ENCODE peak calls at places on chromosomes 3 and 15, in eight cellular contexts. One of them, this sample, is unnamed.

GRCh38 chr3:167712445-167712844 is 22.2 kb downstream of the PDCD10 start:
- DNase-seq in amygdala: no peak
- DNase-seq in left lung: no peak
- DNase-seq in SW480: no peak
- DNase-seq in substantia nigra: no peak
- DNase-seq in activated T-cell treated with anti-CD3 and anti-CD28 coated beads, Interleukin-2, amount 50 U/mL, for 4 hours: no peak
- DNase-seq in GM18507: no peak
- DNase-seq in gastrocnemius medialis: no peak
- DNase-seq in this sample: no peak

GRCh38 chr3:11001020-11001657 is 8.6 kb downstream of the SLC6A1 start:
- DNase-seq in substantia nigra: peak
- DNase-seq in GM18507: no peak
- DNase-seq in activated T-cell treated with anti-CD3 and anti-CD28 coated beads, Interleukin-2, amount 50 U/mL, for 4 hours: no peak
- DNase-seq in SW480: no peak
- DNase-seq in amygdala: peak
- DNase-seq in gastrocnemius medialis: no peak
- DNase-seq in left lung: no peak
- DNase-seq in this sample: peak

GRCh38 chr3:48233542-48233941 is 7.4 kb upstream of the ZNF589 start:
- DNase-seq in left lung: no peak
- DNase-seq in activated T-cell treated with anti-CD3 and anti-CD28 coated beads, Interleukin-2, amount 50 U/mL, for 4 hours: no peak
- DNase-seq in GM18507: no peak
- DNase-seq in amygdala: no peak
- DNase-seq in substantia nigra: no peak
- DNase-seq in SW480: no peak
- DNase-seq in gastrocnemius medialis: no peak
- DNase-seq in this sample: no peak

GRCh38 chr3:122992628-122993570 is 34.7 kb downstream of the SEMA5B start:
- DNase-seq in gastrocnemius medialis: peak
- DNase-seq in left lung: no peak
- DNase-seq in activated T-cell treated with anti-CD3 and anti-CD28 coated beads, Interleukin-2, amount 50 U/mL, for 4 hours: no peak
- DNase-seq in SW480: no peak
- DNase-seq in substantia nigra: no peak
- DNase-seq in amygdala: peak
- DNase-seq in GM18507: no peak
- DNase-seq in this sample: peak

GRCh38 chr15:32668942-32669341 is 27.4 kb downstream of the SCG5 start:
- DNase-seq in gastrocnemius medialis: no peak
- DNase-seq in amygdala: no peak
- DNase-seq in activated T-cell treated with anti-CD3 and anti-CD28 coated beads, Interleukin-2, amount 50 U/mL, for 4 hours: no peak
- DNase-seq in GM18507: no peak
- DNase-seq in left lung: no peak
- DNase-seq in substantia nigra: no peak
- DNase-seq in SW480: no peak
- DNase-seq in this sample: peak

GRCh38 chr3:112531358-112531781 is 30.4 kb downstream of the ATG3 start:
- DNase-seq in SW480: peak
- DNase-seq in gastrocnemius medialis: no peak
- DNase-seq in substantia nigra: no peak
- DNase-seq in left lung: no peak
- DNase-seq in amygdala: no peak
- DNase-seq in activated T-cell treated with anti-CD3 and anti-CD28 coated beads, Interleukin-2, amount 50 U/mL, for 4 hours: no peak
- DNase-seq in GM18507: no peak
- DNase-seq in this sample: peak

GRCh38 chr15:42800731-42801474 is 64.0 kb upstream of the CDAN1 start:
- DNase-seq in gastrocnemius medialis: no peak
- DNase-seq in SW480: no peak
- DNase-seq in activated T-cell treated with anti-CD3 and anti-CD28 coated beads, Interleukin-2, amount 50 U/mL, for 4 hours: no peak
- DNase-seq in left lung: no peak
- DNase-seq in GM18507: no peak
- DNase-seq in substantia nigra: no peak
- DNase-seq in amygdala: no peak
- DNase-seq in this sample: peak

GRCh38 chr3:50189274-50189673 is 2.1 kb upstream of the GNAT1 start:
- DNase-seq in activated T-cell treated with anti-CD3 and anti-CD28 coated beads, Interleukin-2, amount 50 U/mL, for 4 hours: no peak
- DNase-seq in SW480: peak
- DNase-seq in substantia nigra: peak
- DNase-seq in amygdala: peak
- DNase-seq in GM18507: no peak
- DNase-seq in left lung: no peak
- DNase-seq in gastrocnemius medialis: peak
- DNase-seq in this sample: peak

This sample was measured in neural progenitor cell.